ENCODE peak calls at places on chromosome 19, in seven cellular contexts. M, E, B, N, D, A and I are unnamed samples.

GRCh38 chr19:50705422-50706019 is 14.1 kb downstream of the SHANK1 start:
- DNase-seq in M (peak), E (no peak), B (no peak), N (no peak), D (no peak), A (peak), I (no peak)

GRCh38 chr19:17406039-17406886 is 833 bp upstream of the BST2 start:
- DNase-seq in M (no peak), E (no peak), B (no peak), N (no peak), D (no peak), A (peak), I (no peak)

GRCh38 chr19:23365222-23365621 is 30.0 kb downstream of the ZNF91 start:
- DNase-seq in M (no peak), E (no peak), B (no peak), N (no peak), D (no peak), A (peak), I (no peak)

GRCh38 chr19:35991731-35992450 is 3.1 kb upstream of the SDHAF1 start:
- DNase-seq in M (no peak), E (no peak), B (no peak), N (no peak), D (no peak), A (peak), I (no peak)

GRCh38 chr19:49866933-49867782 is at the start of gene PNKP:
- DNase-seq in M (peak), E (peak), B (peak), N (peak), D (peak), A (peak), I (peak)

GRCh38 chr19:2536461-2536860 is 60.5 kb downstream of the GADD45B start:
- DNase-seq in M (no peak), E (no peak), B (no peak), N (no peak), D (no peak), A (no peak), I (no peak)

GRCh38 chr19:16125738-16126495 is 14.2 kb downstream of the RAB8A start:
- DNase-seq in M (no peak), E (no peak), B (no peak), N (no peak), D (no peak), A (peak), I (no peak)

GRCh38 chr19:4669723-4670480 is at the start of gene MYDGF:
- DNase-seq in M (peak), E (peak), B (peak), N (peak), D (peak), A (peak), I (peak)

GRCh38 chr19:16273005-16273404 is 51.6 kb upstream of the KLF2 start:
- DNase-seq in M (no peak), E (no peak), B (no peak), N (no peak), D (no peak), A (no peak), I (no peak)

GRCh38 chr19:38653028-38653571 is 5.7 kb downstream of the ACTN4 start:
- DNase-seq in M (peak), E (peak), B (no peak), N (no peak), D (no peak), A (peak), I (no peak)